ENCODE peak calls at places on chromosomes 3 and 15, in six cellular contexts. O, B, A, C, F and E are unnamed samples.

GRCh38 chr3:196216081-196216564 is at the start of gene SLC51A:
- DNase-seq in F (no peak), O (no peak), B (no peak), C (peak; percentile 80), A (no peak), E (no peak)

GRCh38 chr3:159844801-159845261 is 143.8 kb upstream of the IL12A start:
- DNase-seq in A (no peak), F (no peak), O (no peak), C (no peak), B (no peak), E (no peak)

GRCh38 chr3:65901236-65901635 is 137.5 kb downstream of the MAGI1 start:
- DNase-seq in O (no peak), B (no peak), C (no peak), F (no peak), A (no peak), E (no peak)

GRCh38 chr3:25587094-25587493 is 77.6 kb downstream of the TOP2B start:
- DNase-seq in C (no peak), B (no peak), F (no peak), A (no peak), O (no peak), E (no peak)

GRCh38 chr3:140252812-140253656 is 318.0 kb downstream of the CLSTN2 start:
- DNase-seq in A (no peak), B (no peak), F (no peak), C (no peak), O (no peak), E (no peak)

GRCh38 chr15:95262866-95263564 is 1031.7 kb downstream of the MCTP2 start:
- DNase-seq in B (no peak), O (no peak), A (no peak), C (no peak), F (no peak), E (no peak)

GRCh38 chr3:184608209-184608608 is 46.6 kb downstream of the EPHB3 start:
- DNase-seq in O (no peak), C (no peak), F (no peak), A (no peak), B (no peak), E (no peak)

GRCh38 chr3:192207661-192208060 is 519.7 kb downstream of the FGF12 start:
- DNase-seq in B (no peak), O (no peak), A (no peak), C (no peak), F (no peak), E (no peak)

GRCh38 chr15:59186501-59186900 is 20.1 kb upstream of the LDHAL6B start:
- DNase-seq in A (no peak), F (no peak), C (no peak), B (no peak), O (no peak), E (no peak)

GRCh38 chr3:81041331-81041730 is 720.1 kb downstream of the GBE1 start:
- DNase-seq in A (no peak), O (no peak), C (no peak), B (no peak), F (no peak), E (no peak)

GRCh38 chr3:14523792-14524191 is 16.4 kb downstream of the GRIP2 start:
- DNase-seq in F (no peak), C (no peak), A (no peak), O (no peak), B (no peak), E (no peak)

GRCh38 chr3:57971975-57972374 is 36.2 kb upstream of the FLNB start:
- DNase-seq in C (no peak), A (no peak), O (no peak), B (no peak), F (no peak), E (no peak)

GRCh38 chr3:100893590-100893989 is 99.6 kb downstream of the ABI3BP start:
- DNase-seq in C (peak; percentile 53), O (peak; percentile 7), F (peak; percentile 3), A (no peak), B (no peak), E (no peak)

GRCh38 chr3:157542711-157543485 is 39.7 kb upstream of the VEPH1 start:
- DNase-seq in F (no peak), B (no peak), A (no peak), C (peak; percentile 85), O (no peak), E (no peak)

GRCh38 chr3:151795276-151795675 is 18.6 kb upstream of the AADAC start:
- DNase-seq in C (no peak), O (no peak), F (no peak), B (no peak), A (no peak), E (no peak)

GRCh38 chr3:20683912-20684311 is 497.9 kb upstream of the SGO1 start:
- DNase-seq in A (no peak), F (no peak), B (no peak), C (no peak), O (no peak), E (no peak)

GRCh38 chr3:183692436-183692835 is 5.2 kb upstream of the YEATS2 start:
- DNase-seq in O (no peak), F (no peak), C (no peak), A (no peak), B (no peak), E (no peak)

GRCh38 chr15:70853855-70854668 is at the start of gene LARP6:
- DNase-seq in A (no peak), B (peak; percentile 39), C (peak; percentile 85), F (no peak), O (no peak), E (peak; percentile 25)

GRCh38 chr15:88748081-88748480 is 55.2 kb upstream of the ACAN start:
- DNase-seq in B (no peak), A (no peak), C (no peak), F (no peak), O (no peak), E (no peak)

GRCh38 chr3:106811376-106811775 is 565.9 kb upstream of the CCDC54 start:
- DNase-seq in O (no peak), C (no peak), A (no peak), F (no peak), B (no peak), E (no peak)

GRCh38 chr3:195256639-195257453 is 14.1 kb downstream of the XXYLT1 start:
- DNase-seq in A (no peak), C (peak; percentile 38), O (no peak), B (no peak), F (no peak), E (no peak)

GRCh38 chr3:67376416-67376815 is 278.0 kb downstream of the SUCLG2 start:
- DNase-seq in O (no peak), A (no peak), F (no peak), B (no peak), C (no peak), E (no peak)

GRCh38 chr15:25241241-25241801 is 197.5 kb downstream of the UBE3A start:
- DNase-seq in B (no peak), A (no peak), O (no peak), F (no peak), C (no peak), E (no peak)

GRCh38 chr3:144272715-144273114 is 301.1 kb downstream of the DIPK2A start:
- DNase-seq in A (no peak), O (no peak), F (no peak), B (no peak), C (no peak), E (no peak)

DNA sequence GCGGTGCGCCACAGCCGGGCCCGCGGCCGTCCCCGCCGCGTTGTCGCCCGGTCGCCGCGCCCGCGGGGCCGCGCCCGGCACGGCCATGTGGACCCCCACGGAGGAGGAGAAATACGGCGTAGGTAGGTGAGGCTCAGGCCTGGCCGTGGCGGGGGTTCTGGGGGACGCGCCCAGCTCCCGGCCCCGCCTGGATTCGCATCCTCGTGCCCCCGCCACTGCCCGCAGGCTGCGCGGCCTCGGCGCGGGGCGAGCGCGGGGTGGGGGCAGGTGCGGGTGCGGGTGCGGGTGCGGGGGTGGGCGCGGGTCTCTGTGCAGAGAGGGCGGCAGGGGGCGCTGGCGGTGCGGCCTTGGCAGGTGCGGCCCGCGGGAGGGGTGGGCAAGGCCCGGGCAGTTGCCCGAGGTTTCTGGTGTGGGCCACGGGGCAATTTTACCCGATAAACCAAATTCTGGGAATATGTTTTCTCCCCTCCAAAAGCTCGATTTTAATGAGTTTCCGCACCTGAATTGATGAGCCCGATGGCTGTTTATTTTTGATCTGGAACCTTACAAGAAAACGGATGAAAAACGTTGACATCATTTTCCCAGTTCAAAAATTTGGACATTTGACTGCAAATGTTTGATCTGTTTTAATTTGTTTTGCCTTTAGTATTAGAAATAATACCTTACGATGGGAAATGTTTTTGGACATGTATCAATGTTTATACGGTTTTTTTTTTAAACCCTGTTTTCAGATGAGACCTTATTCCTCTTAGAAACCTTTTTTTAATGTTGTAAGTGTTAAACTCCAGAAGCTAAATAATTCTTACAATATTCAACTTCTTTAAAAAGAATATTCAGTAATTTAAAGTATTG is 678 bp downstream of the DOCK3 start:
- DNase-seq in A (no peak), C (peak; percentile 91), O (peak; percentile 18), B (no peak), F (no peak), E (no peak)
- TF ChIP-seq POLR2AphosphoS5 in A (no peak), C (no peak), O (no peak), B (no peak), F (no peak), E (no peak)

DNA sequence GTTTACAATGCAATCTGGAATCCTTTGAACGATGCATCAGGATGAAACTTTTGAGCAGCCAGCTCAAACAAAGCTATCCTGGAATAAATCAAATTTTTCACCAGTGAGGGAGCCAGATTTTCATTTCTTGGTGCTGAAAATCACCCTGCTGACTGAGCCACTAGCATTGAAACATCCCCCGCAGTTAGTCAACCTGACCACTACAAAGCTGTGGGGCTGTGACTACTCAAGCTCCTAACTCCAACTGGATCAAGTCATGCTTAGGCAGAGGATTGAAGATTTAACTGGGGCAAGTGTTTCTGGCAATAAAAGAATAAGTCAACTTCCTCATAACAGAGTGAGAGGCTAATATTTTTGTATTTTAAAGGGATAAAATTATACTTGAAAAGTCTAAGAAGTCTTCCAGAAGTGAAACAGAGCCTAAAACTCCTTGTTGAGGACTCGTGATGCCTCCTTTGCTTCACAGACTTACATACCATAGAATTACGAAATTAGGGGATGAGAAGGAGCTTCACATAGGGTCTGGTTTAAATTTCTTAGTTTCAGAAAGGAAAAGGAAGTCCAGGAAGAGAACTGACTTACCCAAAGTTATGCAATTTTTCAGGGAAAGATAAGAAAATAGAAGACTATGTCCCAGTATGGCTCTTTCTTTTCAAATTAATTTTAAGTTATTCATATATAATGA is 177.8 kb downstream of the SERPINI1 start:
- DNase-seq in C (no peak), F (no peak), A (no peak), O (no peak), B (no peak), E (no peak)
- TF ChIP-seq TAF1 in C (no peak), F (no peak), A (no peak), O (no peak), B (no peak), E (no peak)

GRCh38 chr3:179451335-179452165 is at the start of gene GNB4:
- DNase-seq in B (peak; percentile 62), F (no peak), O (peak; percentile 89), C (peak; percentile 83), A (no peak), E (peak; percentile 63)
- TF ChIP-seq POLR2A in B (no peak), F (no peak), O (peak; percentile 66), C (no peak), A (peak; percentile 61), E (no peak)

GRCh38 chr15:98312913-98313312 is 335.4 kb upstream of the IGF1R start:
- DNase-seq in B (no peak), A (no peak), F (no peak), C (no peak), O (no peak), E (no peak)

GRCh38 chr15:98315951-98316350 is 332.4 kb upstream of the IGF1R start:
- DNase-seq in A (no peak), B (no peak), C (no peak), O (no peak), F (no peak), E (no peak)

GRCh38 chr15:98308117-98308516 is 340.2 kb upstream of the IGF1R start:
- DNase-seq in F (no peak), O (no peak), C (no peak), A (no peak), B (no peak), E (no peak)

GRCh38 chr15:98311566-98312188 is 336.7 kb upstream of the IGF1R start:
- DNase-seq in C (peak; percentile 90), A (peak; percentile 9), F (peak; percentile 62), B (peak; percentile 35), O (peak; percentile 77), E (peak; percentile 23)
- TF ChIP-seq POLR2AphosphoS5 in C (no peak), A (no peak), F (no peak), B (no peak), O (no peak), E (no peak)